ENCODE peak calls at places on chromosomes 3 and 15, in seven cellular contexts. L is foreskin fibroblast, A is HT1080, Z is memory B cell, V is PC-9, Y is RWPE1, Q is IMR-90. S is an unnamed sample.

GRCh38 chr3:32956750-32957570 is 5.5 kb downstream of the CCR4 start:
- DNase-seq in L (no peak), A (no peak), Z (no peak), V (no peak), Y (no peak), Q (peak; percentile 24), S (no peak)

GRCh38 chr15:97736748-97737147 is 223.8 kb upstream of the ARRDC4 start:
- DNase-seq in L (no peak), A (no peak), Z (no peak), V (no peak), Y (no peak), Q (no peak), S (no peak)

GRCh38 chr3:113431811-113432210 is 9.5 kb downstream of the CFAP44 start:
- DNase-seq in L (peak; percentile 15), A (no peak), Z (no peak), V (no peak), Y (no peak), Q (peak; percentile 28), S (no peak)

GRCh38 chr15:70271422-70272088 is 173.8 kb upstream of the TLE3 start:
- DNase-seq in L (peak; percentile 92), A (peak; percentile 95), Z (no peak), V (peak; percentile 63), Y (peak; percentile 88), Q (peak; percentile 95), S (no peak)

GRCh38 chr15:62883938-62884479 is 158.5 kb upstream of the TPM1 start:
- DNase-seq in L (peak; percentile 86), A (no peak), Z (no peak), V (no peak), Y (no peak), Q (peak; percentile 70), S (no peak)

GRCh38 chr3:66483006-66483928 is 17.6 kb downstream of the LRIG1 start:
- DNase-seq in L (peak; percentile 69), A (no peak), Z (no peak), V (no peak), Y (no peak), Q (peak; percentile 73), S (no peak)

GRCh38 chr3:12868039-12869024 is 27.0 kb upstream of the RPL32 start:
- DNase-seq in L (peak; percentile 86), A (peak; percentile 72), Z (peak; percentile 44), V (peak; percentile 82), Y (peak; percentile 66), Q (peak; percentile 87), S (peak; percentile 74)

GRCh38 chr15:49901867-49902775 is 216.9 kb downstream of the ATP8B4 start:
- DNase-seq in L (peak; percentile 15), A (peak; percentile 15), Z (no peak), V (no peak), Y (no peak), Q (peak; percentile 65), S (no peak)

GRCh38 chr15:64010719-64011118 is 35.6 kb downstream of the DAPK2 start:
- DNase-seq in L (peak; percentile 67), A (peak; percentile 94), Z (peak; percentile 86), V (peak; percentile 83), Y (peak; percentile 48), Q (peak; percentile 62), S (peak; percentile 9)

GRCh38 chr3:66405701-66406091 is 95.1 kb downstream of the LRIG1 start:
- DNase-seq in L (peak; percentile 86), A (peak; percentile 80), Z (no peak), V (no peak), Y (no peak), Q (peak; percentile 94), S (no peak)

GRCh38 chr3:14142567-14143270 is 17.9 kb downstream of the TMEM43 start:
- DNase-seq in L (no peak), A (no peak), Z (no peak), V (no peak), Y (no peak), Q (no peak), S (no peak)

GRCh38 chr3:152315623-152316022 is 46.9 kb downstream of the MBNL1 start:
- DNase-seq in L (no peak), A (no peak), Z (no peak), V (no peak), Y (no peak), Q (no peak), S (no peak)

GRCh38 chr3:185678027-185678426 is 91.9 kb downstream of the SENP2 start:
- DNase-seq in L (no peak), A (no peak), Z (no peak), V (no peak), Y (no peak), Q (no peak), S (no peak)

GRCh38 chr15:101288905-101289513 is 6.0 kb downstream of the SNRPA1 start:
- DNase-seq in L (no peak), A (peak; percentile 32), Z (peak; percentile 63), V (no peak), Y (peak; percentile 59), Q (peak; percentile 55), S (no peak)

GRCh38 chr15:45648521-45649200 is 13.8 kb downstream of the SQOR start:
- DNase-seq in L (peak; percentile 63), A (peak; percentile 84), Z (no peak), V (peak; percentile 37), Y (peak; percentile 81), Q (peak; percentile 86), S (peak; percentile 33)

GRCh38 chr3:19945405-19946290 is 1.2 kb upstream of the RAB5A start:
- DNase-seq in L (no peak), A (no peak), Z (no peak), V (no peak), Y (no peak), Q (no peak), S (peak; percentile 2)

GRCh38 chr3:51519848-51520247 is 18.7 kb upstream of the RAD54L2 start:
- DNase-seq in L (no peak), A (no peak), Z (no peak), V (no peak), Y (no peak), Q (no peak), S (no peak)

S was measured in NCI-H774.